ENCODE peak calls at places on chromosomes 13 and 19, in ten cellular contexts. K, R, J, Z, X, U, C, H, I and T are unnamed samples.

GRCh38 chr13:32300920-32301319 is 14.2 kb downstream of the ZAR1L start:
- DNase-seq in K (no peak), R (no peak), I (no peak), J (no peak), Z (no peak), H (no peak), C (no peak), U (no peak), X (no peak), T (no peak)

GRCh38 chr13:45121421-45121820 is 1.1 kb downstream of the GTF2F2 start:
- DNase-seq in U (peak), H (no peak), I (no peak), K (peak), C (no peak), Z (no peak), R (peak), J (peak), X (no peak), T (no peak)

GRCh38 chr13:38180100-38180499 is 169.6 kb upstream of the UFM1 start:
- DNase-seq in I (no peak), U (peak), Z (no peak), H (no peak), X (no peak), J (peak), K (peak), C (no peak), R (peak), T (no peak)

GRCh38 chr19:20858218-20858617 is 64.8 kb upstream of the ZNF85 start:
- DNase-seq in R (no peak), U (no peak), X (no peak), I (no peak), C (no peak), Z (no peak), J (no peak), H (no peak), K (no peak), T (no peak)

GRCh38 chr19:13300421-13301030 is 150.3 kb downstream of the IER2 start:
- DNase-seq in I (no peak), Z (no peak), C (no peak), R (no peak), X (no peak), H (no peak), K (no peak), U (no peak), J (no peak), T (no peak)

GRCh38 chr19:8575467-8575997 is 1.7 kb downstream of the MYO1F start:
- DNase-seq in I (no peak), R (peak), U (peak), H (no peak), J (peak), K (peak), X (no peak), C (no peak), Z (peak), T (no peak)

GRCh38 chr13:26968431-26969335 is 202.9 kb downstream of the USP12 start:
- DNase-seq in H (no peak), X (no peak), C (no peak), R (peak), J (no peak), K (no peak), Z (no peak), I (peak), U (peak), T (no peak)

GRCh38 chr13:51520524-51520923 is 63.7 kb upstream of the WDFY2 start:
- DNase-seq in I (no peak), C (no peak), K (peak), J (peak), X (no peak), H (no peak), U (peak), Z (no peak), R (peak), T (peak)

GRCh38 chr13:85536706-85537105 is 262.5 kb downstream of the SLITRK6 start:
- DNase-seq in K (no peak), Z (no peak), I (no peak), H (no peak), J (peak), C (no peak), X (no peak), R (no peak), U (no peak), T (no peak)

GRCh38 chr13:41428155-41428554 is 29.2 kb upstream of the RGCC start:
- DNase-seq in X (no peak), K (no peak), H (no peak), C (no peak), J (no peak), Z (peak), I (peak), U (no peak), R (peak), T (no peak)

GRCh38 chr19:5895890-5896289 is 7.7 kb downstream of the NDUFA11 start:
- DNase-seq in C (no peak), H (no peak), R (no peak), J (no peak), U (no peak), K (no peak), X (no peak), Z (no peak), I (no peak), T (no peak)

GRCh38 chr13:112931028-112931934 is 37.7 kb upstream of the MCF2L start:
- DNase-seq in R (peak), K (peak), U (peak), X (no peak), C (no peak), H (peak), J (peak), Z (no peak), I (no peak), T (no peak)

GRCh38 chr19:871446-872265 is 12.2 kb downstream of the CFD start:
- DNase-seq in R (peak), U (no peak), X (no peak), J (no peak), H (peak), C (no peak), I (no peak), K (peak), Z (no peak), T (no peak)

GRCh38 chr19:14979498-14980255 is at the start of gene SLC1A6:
- DNase-seq in Z (no peak), C (no peak), R (no peak), U (no peak), I (no peak), H (no peak), J (no peak), K (no peak), X (no peak), T (no peak)

GRCh38 chr13:110869805-110870706 is 44.8 kb downstream of the ANKRD10 start:
- DNase-seq in U (peak), Z (no peak), C (peak), R (peak), X (peak), K (peak), I (peak), J (peak), H (peak), T (peak)

GRCh38 chr13:29548722-29549446 is 46.6 kb downstream of the SLC7A1 start:
- DNase-seq in U (peak), X (no peak), R (peak), I (no peak), Z (no peak), K (no peak), H (no peak), C (no peak), J (no peak), T (no peak)

GRCh38 chr13:109162248-109163051 is 533.0 kb downstream of the MYO16 start:
- DNase-seq in U (no peak), K (peak), I (no peak), X (no peak), J (peak), R (no peak), H (no peak), Z (no peak), C (no peak), T (no peak)

GRCh38 chr19:35595928-35596327 is 10.0 kb downstream of the PMIS2 start:
- DNase-seq in Z (no peak), R (no peak), X (no peak), I (no peak), K (no peak), C (no peak), J (no peak), H (no peak), U (no peak), T (no peak)

GRCh38 chr13:50990050-50990449 is 80.5 kb downstream of the RNASEH2B start:
- DNase-seq in H (no peak), I (no peak), J (no peak), Z (no peak), X (no peak), R (no peak), U (no peak), C (no peak), K (no peak), T (no peak)

GRCh38 chr13:25742220-25742619 is 309.6 kb downstream of the SHISA2 start:
- DNase-seq in J (no peak), U (no peak), I (no peak), R (no peak), H (no peak), C (no peak), X (no peak), Z (no peak), K (no peak), T (no peak)

GRCh38 chr13:52319876-52320275 is 86.1 kb downstream of the THSD1 start:
- DNase-seq in I (no peak), C (no peak), X (no peak), K (peak), H (no peak), Z (no peak), U (no peak), J (peak), R (no peak), T (no peak)

GRCh38 chr19:1019980-1020867 is 699 bp downstream of the TMEM259 start:
- DNase-seq in X (no peak), Z (no peak), C (no peak), K (no peak), U (no peak), R (no peak), I (peak), J (no peak), H (peak), T (no peak)

GRCh38 chr13:79003989-79004550 is 345.1 kb upstream of the OBI1 start:
- DNase-seq in I (no peak), H (no peak), C (no peak), R (no peak), K (no peak), X (no peak), J (no peak), Z (no peak), U (no peak), T (no peak)

GRCh38 chr13:73440296-73440895 is 381.6 kb downstream of the KLF5 start:
- DNase-seq in Z (no peak), C (no peak), K (no peak), X (no peak), R (no peak), I (no peak), J (peak), H (no peak), U (no peak), T (no peak)

GRCh38 chr19:16977306-16977705 is 49.3 kb downstream of the CPAMD8 start:
- DNase-seq in J (no peak), C (no peak), Z (no peak), H (no peak), R (no peak), I (no peak), X (no peak), U (no peak), K (no peak), T (no peak)

GRCh38 chr13:89923731-89924130 is 1423.8 kb upstream of the MIR17HG start:
- DNase-seq in J (peak), Z (no peak), K (peak), U (no peak), H (no peak), C (no peak), R (peak), X (no peak), I (no peak), T (no peak)

GRCh38 chr19:9075064-9075964 is 11.5 kb upstream of the OR1M1 start:
- DNase-seq in K (peak), X (peak), R (peak), Z (no peak), U (peak), J (peak), I (peak), H (peak), C (peak), T (no peak)

GRCh38 chr13:34277971-34278370 is 460.0 kb downstream of the RFC3 start:
- DNase-seq in I (no peak), Z (no peak), U (no peak), K (no peak), X (no peak), C (no peak), J (no peak), H (no peak), R (no peak), T (no peak)

GRCh38 chr19:5025027-5025426 is 56.1 kb downstream of the KDM4B start:
- DNase-seq in K (no peak), C (no peak), R (no peak), I (no peak), U (no peak), X (no peak), Z (no peak), J (no peak), H (no peak), T (no peak)

GRCh38 chr13:93559718-93560117 is 333.1 kb downstream of the GPC6 start:
- DNase-seq in Z (no peak), I (no peak), C (no peak), K (peak), H (no peak), X (no peak), R (peak), J (peak), U (peak), T (no peak)

GRCh38 chr19:7869910-7870511 is 4.2 kb downstream of the PRR36 start:
- DNase-seq in C (peak), I (peak), Z (peak), R (no peak), K (peak), J (peak), U (no peak), H (peak), X (no peak), T (peak)

GRCh38 chr19:17002455-17002854 is 24.2 kb downstream of the CPAMD8 start:
- DNase-seq in I (no peak), K (no peak), C (no peak), Z (no peak), J (no peak), H (no peak), X (no peak), U (no peak), R (no peak), T (no peak)

GRCh38 chr13:109369357-109370052 is 416.9 kb downstream of the IRS2 start:
- DNase-seq in C (no peak), J (no peak), H (no peak), K (no peak), X (no peak), R (no peak), U (no peak), I (no peak), Z (no peak), T (no peak)

GRCh38 chr13:113929628-113930615 is 44.0 kb downstream of the C13orf46 start:
- DNase-seq in H (peak), K (no peak), J (no peak), X (peak), C (peak), U (no peak), I (no peak), Z (no peak), R (no peak), T (no peak)

GRCh38 chr19:3525052-3525451 is 13.9 kb upstream of the TEKTIP1 start:
- DNase-seq in H (no peak), I (no peak), U (no peak), Z (no peak), R (no peak), K (no peak), J (no peak), C (no peak), X (no peak), T (no peak)

GRCh38 chr13:57857945-57858344 is 226.4 kb downstream of the PCDH17 start:
- DNase-seq in Z (no peak), U (no peak), C (no peak), J (no peak), H (no peak), X (no peak), K (no peak), R (no peak), I (no peak), T (no peak)

GRCh38 chr13:24161980-24162517 is 1.5 kb downstream of the SPATA13 start:
- DNase-seq in R (no peak), H (no peak), U (no peak), I (no peak), C (no peak), X (no peak), K (peak), J (no peak), Z (no peak), T (no peak)

GRCh38 chr13:24159921-24160324 is 597 bp upstream of the SPATA13 start:
- DNase-seq in X (no peak), H (no peak), J (no peak), I (no peak), U (no peak), K (no peak), R (no peak), C (no peak), Z (no peak), T (no peak)

GRCh38 chr13:24159362-24159761 is 1.2 kb upstream of the SPATA13 start:
- DNase-seq in U (no peak), J (no peak), H (no peak), R (no peak), Z (no peak), K (no peak), X (no peak), I (no peak), C (no peak), T (no peak)

GRCh38 chr13:24162604-24163003 is 2.1 kb downstream of the SPATA13 start:
- DNase-seq in Z (no peak), C (no peak), I (no peak), K (no peak), H (no peak), J (no peak), X (no peak), R (no peak), U (no peak), T (no peak)

GRCh38 chr13:24161010-24161775 is 673 bp downstream of the SPATA13 start:
- DNase-seq in Z (peak), C (peak), X (no peak), I (peak), J (no peak), K (peak), H (no peak), R (no peak), U (no peak), T (no peak)
- TF ChIP-seq CTCF in Z (no peak), C (no peak), X (no peak), I (peak), J (no peak), K (no peak), H (no peak), R (no peak), U (no peak), T (no peak)

DNA sequence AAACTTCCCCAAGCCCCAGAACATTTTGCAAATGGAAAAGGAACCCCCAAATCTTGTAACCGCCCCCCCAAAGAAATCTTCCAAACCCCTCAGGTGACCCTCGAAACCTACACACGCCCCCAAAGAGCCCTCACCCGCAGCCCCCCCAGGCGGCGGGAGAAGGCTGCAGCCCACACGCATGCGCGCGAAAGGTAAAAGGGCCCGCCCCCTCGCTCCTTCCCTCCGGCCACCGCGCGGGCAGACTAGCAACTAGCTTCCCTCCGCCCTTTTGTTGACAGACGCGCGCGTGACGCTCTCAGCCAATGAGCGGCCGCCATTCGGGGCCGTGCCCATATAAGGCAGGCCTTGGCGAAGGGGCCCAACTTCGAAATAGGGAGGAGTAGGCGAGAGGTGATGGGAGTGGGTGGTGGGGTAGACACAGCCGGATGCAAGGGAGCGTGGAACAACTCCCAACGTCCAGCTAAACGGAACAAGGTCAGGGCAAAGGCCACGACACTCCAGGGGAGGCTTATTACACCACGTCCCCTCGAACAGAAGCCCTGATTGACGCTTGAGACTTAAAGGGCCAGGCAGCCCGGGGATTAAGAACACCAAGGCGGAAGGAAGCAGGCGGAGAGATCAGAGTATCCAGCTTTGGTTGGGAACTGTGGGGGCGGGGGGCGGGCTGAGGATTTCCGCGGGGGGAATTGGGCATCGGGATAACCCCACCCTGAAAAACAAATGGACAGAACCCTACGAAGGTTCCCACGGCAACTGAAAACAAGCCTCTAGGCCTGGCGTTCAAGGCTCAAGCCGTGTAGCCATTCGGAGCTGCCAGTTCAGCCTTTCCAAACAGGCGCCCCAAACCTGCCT is 13.3 kb downstream of the FBXO46 start:
- DNase-seq in J (peak), U (peak), C (peak), H (peak), K (peak), X (peak), Z (peak), I (peak), R (peak), T (peak)
- TF ChIP-seq CTCF in J (peak), U (peak), C (no peak), H (peak), K (no peak), X (peak), Z (no peak), I (no peak), R (peak), T (no peak)

DNA sequence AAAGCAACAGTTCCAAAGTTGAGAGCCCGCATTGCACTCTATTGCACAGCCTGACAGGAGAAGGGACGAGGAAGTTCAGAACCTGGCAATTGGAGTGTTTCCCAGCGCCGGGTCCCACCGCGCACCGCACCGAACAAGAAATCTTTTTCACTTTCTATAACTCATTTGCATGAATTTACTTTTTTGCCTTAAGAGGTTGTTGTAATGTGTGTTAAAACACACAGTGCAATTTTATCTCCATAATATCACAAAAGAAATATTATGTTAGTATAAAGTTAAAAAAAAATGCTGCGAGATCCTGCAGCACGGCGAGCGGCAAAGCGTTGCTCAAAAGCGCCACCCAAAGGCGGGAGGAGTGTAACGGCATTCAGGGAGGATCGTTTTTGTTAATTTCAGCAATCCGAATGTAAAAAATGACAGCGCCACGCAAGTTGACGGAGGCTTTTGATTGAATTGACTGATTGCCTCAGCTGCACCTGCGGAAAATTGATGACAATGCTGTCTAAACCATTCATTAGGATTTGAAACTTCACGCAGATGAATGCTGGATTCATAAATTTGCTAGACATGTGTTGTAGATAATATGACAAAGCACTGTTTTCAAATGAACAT is 303.6 kb upstream of the ZNF507 start:
- DNase-seq in C (peak), K (peak), R (peak), Z (no peak), U (peak), I (no peak), H (peak), J (peak), X (no peak), T (peak)
- TF ChIP-seq CTCF in C (peak), K (no peak), R (peak), Z (no peak), U (peak), I (peak), H (peak), J (peak), X (peak), T (peak)

DNA sequence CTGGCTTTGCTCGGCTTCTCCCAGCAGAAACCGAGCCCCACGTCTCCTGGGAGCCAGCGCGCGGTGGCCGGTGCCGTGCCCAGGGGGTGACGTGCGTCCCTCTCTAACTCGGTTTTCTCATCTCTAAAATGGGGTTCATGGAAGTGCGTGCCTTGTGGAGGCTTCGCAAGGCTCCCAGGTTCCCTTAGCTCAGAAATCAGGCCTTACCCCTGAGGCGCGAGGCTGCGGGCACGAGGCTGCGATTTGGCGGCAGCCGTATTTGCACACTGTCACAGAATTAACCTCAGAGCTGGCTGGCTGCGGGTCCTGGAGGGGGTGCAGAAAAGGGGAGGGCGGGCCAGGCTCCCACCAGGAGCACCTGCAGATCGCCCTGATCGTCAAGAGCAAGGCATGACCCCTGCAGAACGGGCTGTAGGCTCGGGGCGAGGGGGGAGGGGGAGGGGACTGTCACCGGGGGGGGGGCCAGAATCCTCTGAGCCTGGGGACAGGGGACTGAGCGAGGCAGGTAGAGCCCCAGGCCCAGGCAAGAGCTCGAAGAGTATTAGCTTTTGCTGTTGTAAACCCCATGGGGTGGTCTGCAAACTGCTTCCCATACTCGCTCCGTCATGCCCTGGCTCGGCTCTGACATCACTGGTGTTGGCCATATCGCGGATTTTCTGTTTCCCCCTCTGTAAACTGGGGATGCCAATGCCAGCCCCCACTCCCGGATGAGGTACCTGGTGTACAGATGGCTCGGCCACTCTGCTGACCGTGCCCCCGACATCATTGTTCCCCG is 62.2 kb downstream of the CCNE1 start:
- DNase-seq in H (no peak), J (no peak), U (no peak), K (no peak), X (no peak), R (no peak), C (no peak), Z (no peak), I (no peak), T (no peak)
- TF ChIP-seq CTCF in H (no peak), J (no peak), U (no peak), K (no peak), X (no peak), R (peak), C (no peak), Z (peak), I (peak), T (no peak)